ENCODE peak calls at places on chromosomes 7 and 10, in nine cellular contexts. J is activated gamma-delta T cell treated with Interleukin-2 at 50 U/mL for 16 hours; W is stimulated activated CD4-positive, alpha-beta T cell treated with anti-CD3 and anti-CD28 coated beads, TNF-alpha, amount 100 ng/mL, for 24 hours; N is G401; U is breast epithelium; D is non-pigmented ciliary epithelial cell; S is A673; X is uterus; A is globus pallidus. L is an unnamed sample.

GRCh38 chr10:78727251-78727650 is 341.5 kb upstream of the ZMIZ1 start:
- DNase-seq in J (no peak), W (no peak), N (no peak), U (no peak), D (no peak), S (no peak), X (no peak), A (no peak), L (no peak)

GRCh38 chr7:21076579-21076978 is 289.9 kb upstream of the SP8 start:
- DNase-seq in J (no peak), W (no peak), N (no peak), U (no peak), D (no peak), S (no peak), X (no peak), A (no peak), L (no peak)

GRCh38 chr10:847868-848267 is 83.6 kb downstream of the LARP4B start:
- DNase-seq in J (no peak), W (no peak), N (no peak), U (no peak), D (no peak), S (no peak), X (no peak), A (no peak), L (no peak)

GRCh38 chr7:130903358-130903974 is 169.5 kb upstream of the KLF14 start:
- DNase-seq in J (no peak), W (no peak), N (no peak), U (peak; percentile 19), D (peak; percentile 95), S (no peak), X (no peak), A (no peak), L (no peak)

GRCh38 chr10:8065651-8066050 is 11.2 kb downstream of the GATA3 start:
- DNase-seq in J (no peak), W (no peak), N (no peak), U (no peak), D (no peak), S (no peak), X (no peak), A (no peak), L (no peak)

GRCh38 chr7:80107278-80107677 is 27.4 kb upstream of the GNAI1 start:
- DNase-seq in J (no peak), W (no peak), N (no peak), U (no peak), D (no peak), S (no peak), X (no peak), A (no peak), L (no peak)

GRCh38 chr7:974172-974571 is 1.2 kb downstream of the COX19 start:
- DNase-seq in J (no peak), W (no peak), N (no peak), U (no peak), D (no peak), S (no peak), X (no peak), A (no peak), L (no peak)

GRCh38 chr7:24828871-24829661 is 71.8 kb upstream of the GSDME start:
- DNase-seq in J (no peak), W (no peak), N (no peak), U (no peak), D (no peak), S (peak; percentile 53), X (no peak), A (no peak), L (no peak)

GRCh38 chr10:47090042-47090441 is 178.8 kb downstream of the PTPN20 start:
- DNase-seq in J (no peak), W (no peak), N (no peak), U (no peak), D (no peak), S (no peak), X (no peak), A (no peak), L (no peak)

GRCh38 chr7:30923774-30924413 is 12.2 kb downstream of the AQP1 start:
- DNase-seq in J (peak; percentile 1), W (no peak), N (no peak), U (no peak), D (no peak), S (no peak), X (no peak), A (no peak), L (no peak)

GRCh38 chr7:146661435-146661834 is 544.8 kb downstream of the CNTNAP2 start:
- DNase-seq in J (no peak), W (no peak), N (no peak), U (no peak), D (no peak), S (no peak), X (no peak), A (no peak), L (no peak)

GRCh38 chr10:6707329-6707728 is 127.3 kb upstream of the PRKCQ start:
- DNase-seq in J (no peak), W (no peak), N (no peak), U (no peak), D (no peak), S (no peak), X (no peak), A (no peak), L (no peak)

GRCh38 chr10:75469018-75469616 is 37.7 kb downstream of the LRMDA start:
- DNase-seq in J (no peak), W (no peak), N (no peak), U (no peak), D (peak; percentile 71), S (peak; percentile 5), X (peak; percentile 74), A (no peak), L (peak; percentile 3)

GRCh38 chr7:109376576-109376975 is 806.9 kb downstream of the DNAJB9 start:
- DNase-seq in J (no peak), W (no peak), N (no peak), U (no peak), D (peak; percentile 9), S (no peak), X (no peak), A (no peak), L (no peak)

GRCh38 chr7:38178004-38178694 is at the start of gene STARD3NL:
- DNase-seq in J (peak; percentile 89), W (peak; percentile 78), N (peak; percentile 100), U (peak; percentile 98), D (peak; percentile 100), S (peak; percentile 100), X (peak; percentile 95), A (peak; percentile 99), L (peak; percentile 100)

GRCh38 chr7:33418251-33418701 is 288.9 kb downstream of the BBS9 start:
- DNase-seq in J (no peak), W (no peak), N (no peak), U (no peak), D (peak; percentile 19), S (no peak), X (no peak), A (no peak), L (no peak)

GRCh38 chr7:55212838-55213237 is 152.3 kb upstream of the LANCL2 start:
- DNase-seq in J (no peak), W (no peak), N (peak; percentile 7), U (no peak), D (no peak), S (no peak), X (no peak), A (peak; percentile 27), L (no peak)

GRCh38 chr7:141011443-141011842 is 3.3 kb downstream of the MRPS33 start:
- DNase-seq in J (no peak), W (no peak), N (no peak), U (no peak), D (no peak), S (no peak), X (no peak), A (no peak), L (no peak)

GRCh38 chr10:121598261-121599249 is at the start of gene FGFR2:
- DNase-seq in J (no peak), W (no peak), N (peak; percentile 46), U (peak; percentile 81), D (no peak), S (peak; percentile 84), X (peak; percentile 85), A (peak; percentile 87), L (no peak)

GRCh38 chr7:81415181-81415580 is 354.7 kb downstream of the HGF start:
- DNase-seq in J (no peak), W (no peak), N (no peak), U (no peak), D (peak; percentile 24), S (no peak), X (no peak), A (no peak), L (no peak)

GRCh38 chr7:45229130-45229920 is 71.7 kb downstream of the RAMP3 start:
- DNase-seq in J (no peak), W (no peak), N (no peak), U (no peak), D (no peak), S (no peak), X (no peak), A (no peak), L (no peak)

GRCh38 chr10:121556448-121556847 is 41.8 kb downstream of the FGFR2 start:
- DNase-seq in J (no peak), W (no peak), N (no peak), U (no peak), D (no peak), S (no peak), X (no peak), A (no peak), L (no peak)

GRCh38 chr10:99470327-99470726 is 39.9 kb upstream of the GOT1 start:
- DNase-seq in J (no peak), W (no peak), N (no peak), U (no peak), D (no peak), S (no peak), X (no peak), A (no peak), L (no peak)

GRCh38 chr10:72682626-72683025 is 9.3 kb upstream of the MCU start:
- DNase-seq in J (no peak), W (no peak), N (no peak), U (no peak), D (no peak), S (no peak), X (no peak), A (no peak), L (no peak)

GRCh38 chr7:159160450-159160849 is 15.8 kb upstream of the VIPR2 start:
- DNase-seq in J (no peak), W (no peak), N (no peak), U (no peak), D (no peak), S (no peak), X (no peak), A (no peak), L (no peak)

GRCh38 chr7:33916357-33917081 is 11.2 kb downstream of the BMPER start:
- DNase-seq in J (no peak), W (no peak), N (peak; percentile 61), U (peak; percentile 69), D (no peak), S (no peak), X (no peak), A (no peak), L (no peak)

GRCh38 chr7:146235210-146235609 is 118.6 kb downstream of the CNTNAP2 start:
- DNase-seq in J (no peak), W (no peak), N (peak; percentile 86), U (no peak), D (no peak), S (no peak), X (no peak), A (peak; percentile 8), L (no peak)

GRCh38 chr10:128419466-128420019 is 293.3 kb upstream of the MKI67 start:
- DNase-seq in J (no peak), W (no peak), N (no peak), U (no peak), D (no peak), S (peak; percentile 32), X (no peak), A (no peak), L (no peak)

GRCh38 chr7:38393874-38394273 is 120.4 kb upstream of the TARP start:
- DNase-seq in J (no peak), W (no peak), N (no peak), U (no peak), D (no peak), S (no peak), X (no peak), A (no peak), L (no peak)

GRCh38 chr7:27150568-27151340 is 1.6 kb downstream of the HOXA3 start:
- DNase-seq in J (peak; percentile 51), W (peak; percentile 41), N (peak; percentile 51), U (peak; percentile 72), D (no peak), S (peak; percentile 81), X (peak; percentile 85), A (peak; percentile 37), L (no peak)

GRCh38 chr10:33216661-33217427 is 117.6 kb downstream of the NRP1 start:
- DNase-seq in J (no peak), W (no peak), N (no peak), U (no peak), D (no peak), S (peak; percentile 74), X (no peak), A (no peak), L (no peak)